ENCODE peak calls at places on chromosomes 11 and 22, in nine cellular contexts. Q is SK-N-SH, S is GM23248, B is hepatocyte, V is PC-3, E is neural progenitor cell, W is HCT116, G is MM.1S, T is OCI-LY7. I is an unnamed sample.
A peak's percentile ranks its signal among the peaks of the same experiment; 100 is the strongest.

GRCh38 chr11:121328967-121329653 is 36.5 kb downstream of the SC5D start:
- DNase-seq in V (no peak), E (no peak), G (no peak), S (no peak), T (peak; percentile 66), Q (no peak), W (no peak), B (no peak), I (no peak)

GRCh38 chr22:49159711-49160110 is 668.0 kb downstream of the BRD1 start:
- DNase-seq in T (no peak), W (no peak), E (no peak), V (no peak), G (no peak), B (no peak), S (no peak), Q (no peak), I (no peak)

GRCh38 chr22:38311331-38311635 is 6.0 kb downstream of the CSNK1E start:
- DNase-seq in B (no peak), E (no peak), S (peak; percentile 66), V (no peak), W (no peak), G (peak; percentile 27), Q (no peak), T (peak; percentile 56), I (no peak)

GRCh38 chr11:93133710-93134109 is 64.1 kb downstream of the SLC36A4 start:
- DNase-seq in V (no peak), W (no peak), T (no peak), G (no peak), E (no peak), Q (no peak), S (peak; percentile 37), B (no peak), I (no peak)

GRCh38 chr11:15635501-15635900 is 520.8 kb downstream of the INSC start:
- DNase-seq in W (no peak), G (no peak), Q (no peak), E (no peak), S (no peak), T (no peak), B (no peak), V (no peak), I (no peak)

GRCh38 chr11:30919389-30920172 is 333.4 kb upstream of the MPPED2 start:
- DNase-seq in V (no peak), B (no peak), Q (no peak), E (no peak), S (peak; percentile 69), T (no peak), G (peak; percentile 57), W (no peak), I (no peak)

GRCh38 chr22:39238561-39238960 is 6.2 kb downstream of the PDGFB start:
- DNase-seq in V (no peak), W (no peak), B (no peak), S (no peak), T (no peak), E (no peak), Q (no peak), G (no peak), I (no peak)

GRCh38 chr11:58286249-58286648 is 18.2 kb upstream of the OR10W1 start:
- DNase-seq in V (peak; percentile 66), T (peak; percentile 39), S (peak; percentile 77), B (peak; percentile 62), E (peak; percentile 59), Q (peak; percentile 3), G (peak; percentile 46), W (peak; percentile 23), I (peak; percentile 68)

GRCh38 chr11:70549386-70549785 is 151.1 kb downstream of the CTTN start:
- DNase-seq in T (no peak), G (no peak), B (no peak), E (no peak), S (no peak), W (no peak), V (no peak), Q (no peak), I (no peak)

GRCh38 chr11:11584446-11584810 is 37.4 kb downstream of the GALNT18 start:
- DNase-seq in B (peak; percentile 72), G (no peak), V (peak; percentile 92), T (no peak), E (no peak), Q (no peak), W (peak; percentile 41), S (peak; percentile 92), I (no peak)

GRCh38 chr11:69007978-69008381 is 5.1 kb downstream of the MRGPRF start:
- DNase-seq in B (peak; percentile 57), E (no peak), S (no peak), T (no peak), Q (no peak), G (no peak), V (no peak), W (no peak), I (no peak)

GRCh38 chr11:17528181-17528691 is 16.0 kb downstream of the USH1C start:
- DNase-seq in V (peak; percentile 65), T (peak; percentile 51), W (no peak), S (peak; percentile 71), B (peak; percentile 78), Q (peak; percentile 88), G (peak; percentile 57), E (peak; percentile 83), I (peak; percentile 87)

GRCh38 chr11:66818231-66818955 is 24.8 kb upstream of the RCE1 start:
- DNase-seq in W (no peak), E (no peak), Q (no peak), S (no peak), G (no peak), T (no peak), V (no peak), B (peak; percentile 54), I (no peak)

GRCh38 chr11:20047755-20048154 is 112.5 kb downstream of the DBX1 start:
- DNase-seq in T (no peak), Q (no peak), B (no peak), S (no peak), W (no peak), V (no peak), G (no peak), E (no peak), I (no peak)

GRCh38 chr11:20043992-20044391 is 116.3 kb downstream of the DBX1 start:
- DNase-seq in B (no peak), Q (no peak), V (no peak), E (no peak), T (no peak), W (no peak), G (no peak), S (no peak), I (no peak)

GRCh38 chr11:20042717-20043392 is 117.4 kb downstream of the DBX1 start:
- DNase-seq in Q (no peak), B (no peak), E (peak; percentile 44), G (no peak), W (no peak), T (no peak), V (no peak), S (no peak), I (peak; percentile 24)

GRCh38 chr11:20047006-20047405 is 113.3 kb downstream of the DBX1 start:
- DNase-seq in G (no peak), B (no peak), T (no peak), V (no peak), S (no peak), Q (no peak), W (no peak), E (no peak), I (no peak)

GRCh38 chr11:20045098-20045688 is 115.1 kb downstream of the DBX1 start:
- DNase-seq in G (no peak), W (no peak), T (no peak), S (no peak), B (no peak), Q (peak; percentile 68), V (no peak), E (no peak), I (no peak)
- TF ChIP-seq EZH2phosphoT487 in G (no peak), W (no peak), T (no peak), S (no peak), B (no peak), Q (no peak), V (no peak), E (no peak), I (no peak)

GRCh38 chr22:29156507-29156906 is 49.2 kb upstream of the EMID1 start:
- DNase-seq in T (no peak), G (no peak), S (peak; percentile 10), B (peak; percentile 28), V (no peak), W (no peak), E (peak; percentile 64), Q (no peak), I (peak; percentile 82)
- TF ChIP-seq EZH2phosphoT487 in T (no peak), G (no peak), S (no peak), B (no peak), V (no peak), W (no peak), E (no peak), Q (no peak), I (no peak)

DNA sequence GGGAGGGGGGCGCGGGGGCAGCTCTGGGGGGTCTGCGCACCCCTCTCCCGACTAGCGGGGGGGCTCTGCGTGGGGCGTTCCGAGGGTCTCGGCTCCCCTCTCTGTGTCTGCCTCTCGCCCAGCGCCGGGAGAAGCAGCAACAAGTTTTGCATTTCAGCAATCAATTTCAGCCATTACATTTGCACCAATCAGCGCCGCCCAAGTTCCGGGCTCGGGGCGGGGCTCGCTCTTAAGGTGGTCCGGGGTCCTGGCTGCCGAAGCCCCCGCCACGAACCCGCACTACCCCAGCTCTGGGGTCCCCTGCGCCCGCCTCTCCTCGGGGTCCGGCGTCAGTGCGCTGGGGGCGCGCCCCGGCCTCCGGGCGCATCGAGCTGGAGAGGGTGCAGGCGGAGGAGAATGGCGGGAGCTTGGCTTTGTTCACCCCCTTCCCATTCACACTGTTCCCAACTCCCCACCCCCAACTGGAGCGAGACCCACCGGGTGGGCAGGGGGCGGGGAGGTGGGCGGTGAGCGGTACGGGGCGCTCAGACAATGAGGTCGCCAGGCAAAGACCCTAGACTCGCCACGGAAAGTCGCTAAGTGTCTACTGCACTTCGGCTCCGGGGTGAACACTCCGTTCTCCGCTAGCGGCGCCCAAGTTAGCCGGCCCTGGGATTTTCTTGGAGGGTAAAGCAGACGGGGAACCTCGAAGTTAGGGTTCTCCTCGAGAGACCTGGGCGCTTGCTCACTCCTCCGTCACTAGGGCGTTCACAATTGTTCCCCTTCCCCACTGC is at the start of gene MN1:
- DNase-seq in E (peak; percentile 85), B (peak; percentile 55), S (peak; percentile 79), G (no peak), Q (peak; percentile 89), V (no peak), W (no peak), T (no peak), I (peak; percentile 86)
- TF ChIP-seq EZH2phosphoT487 in E (no peak), B (no peak), S (no peak), G (no peak), Q (no peak), V (no peak), W (no peak), T (no peak), I (no peak)

GRCh38 chr22:35749808-35750207 is 32.1 kb downstream of the APOL5 start:
- DNase-seq in B (no peak), G (no peak), S (no peak), T (peak; percentile 98), Q (no peak), E (no peak), W (no peak), V (no peak), I (no peak)
- TF ChIP-seq EZH2phosphoT487 in B (no peak), G (no peak), S (no peak), T (no peak), Q (no peak), E (no peak), W (no peak), V (no peak), I (no peak)

GRCh38 chr22:25364736-25365241 is 145.3 kb downstream of the CRYBB2 start:
- DNase-seq in T (no peak), V (no peak), W (no peak), S (no peak), E (no peak), B (no peak), Q (no peak), G (no peak), I (no peak)
- TF ChIP-seq EZH2phosphoT487 in T (no peak), V (no peak), W (no peak), S (no peak), E (no peak), B (no peak), Q (no peak), G (no peak), I (no peak)

GRCh38 chr22:18029686-18030267 is 5.4 kb upstream of the MICAL3 start:
- DNase-seq in W (no peak), G (no peak), Q (no peak), T (no peak), B (no peak), S (no peak), E (no peak), V (no peak), I (no peak)
- TF ChIP-seq EZH2phosphoT487 in W (no peak), G (no peak), Q (no peak), T (no peak), B (no peak), S (no peak), E (no peak), V (no peak), I (no peak)